ENCODE peak calls at places on chromosomes 11 and 22, in nine cellular contexts. One of them, this sample, is unnamed.

GRCh38 chr11:89487016-89487415 is 4.2 kb downstream of the NOX4 start:
- DNase-seq in thyroid gland: no peak
- DNase-seq in endodermal cell: no peak
- DNase-seq in transverse colon: no peak
- DNase-seq in psoas muscle: no peak
- DNase-seq in AG04450: no peak
- DNase-seq in GM23338: no peak
- DNase-seq in thoracic aorta: no peak
- DNase-seq in neural progenitor cell: no peak
- DNase-seq in this sample: no peak

GRCh38 chr11:132402056-132402684 is 1031.8 kb downstream of the NTM start:
- DNase-seq in transverse colon: peak
- DNase-seq in neural progenitor cell: peak
- DNase-seq in AG04450: peak
- DNase-seq in thyroid gland: peak
- DNase-seq in endodermal cell: peak
- DNase-seq in GM23338: peak
- DNase-seq in psoas muscle: no peak
- DNase-seq in thoracic aorta: no peak
- DNase-seq in this sample: no peak

GRCh38 chr11:14886509-14886908 is 5.5 kb downstream of the CYP2R1 start:
- DNase-seq in endodermal cell: no peak
- DNase-seq in transverse colon: no peak
- DNase-seq in AG04450: no peak
- DNase-seq in neural progenitor cell: no peak
- DNase-seq in GM23338: no peak
- DNase-seq in psoas muscle: no peak
- DNase-seq in thyroid gland: no peak
- DNase-seq in thoracic aorta: no peak
- DNase-seq in this sample: no peak

GRCh38 chr11:72782081-72782920 is 11.5 kb downstream of the STARD10 start:
- DNase-seq in neural progenitor cell: peak
- DNase-seq in psoas muscle: peak
- DNase-seq in AG04450: no peak
- DNase-seq in transverse colon: peak
- DNase-seq in endodermal cell: peak
- DNase-seq in thyroid gland: peak
- DNase-seq in thoracic aorta: no peak
- DNase-seq in GM23338: peak
- DNase-seq in this sample: no peak

GRCh38 chr22:36419912-36420882 is 32.4 kb upstream of the MYH9 start:
- DNase-seq in GM23338: no peak
- DNase-seq in transverse colon: peak
- DNase-seq in thoracic aorta: no peak
- DNase-seq in AG04450: no peak
- DNase-seq in psoas muscle: no peak
- DNase-seq in thyroid gland: peak
- DNase-seq in endodermal cell: no peak
- DNase-seq in neural progenitor cell: no peak
- DNase-seq in this sample: no peak

GRCh38 chr22:39739338-39740027 is 154.1 kb downstream of the ENTHD1 start:
- DNase-seq in psoas muscle: no peak
- DNase-seq in endodermal cell: no peak
- DNase-seq in neural progenitor cell: no peak
- DNase-seq in AG04450: no peak
- DNase-seq in transverse colon: no peak
- DNase-seq in thoracic aorta: no peak
- DNase-seq in thyroid gland: no peak
- DNase-seq in GM23338: no peak
- DNase-seq in this sample: no peak

GRCh38 chr22:36081023-36081431 is 52.4 kb upstream of the RBFOX2 start:
- DNase-seq in thoracic aorta: no peak
- DNase-seq in neural progenitor cell: no peak
- DNase-seq in thyroid gland: no peak
- DNase-seq in transverse colon: peak
- DNase-seq in AG04450: peak
- DNase-seq in psoas muscle: no peak
- DNase-seq in endodermal cell: no peak
- DNase-seq in GM23338: no peak
- DNase-seq in this sample: no peak

GRCh38 chr11:57776577-57776976 is 15.0 kb downstream of the CTNND1 start:
- DNase-seq in thoracic aorta: no peak
- DNase-seq in AG04450: no peak
- DNase-seq in psoas muscle: no peak
- DNase-seq in GM23338: no peak
- DNase-seq in thyroid gland: no peak
- DNase-seq in neural progenitor cell: no peak
- DNase-seq in transverse colon: no peak
- DNase-seq in endodermal cell: no peak
- DNase-seq in this sample: no peak

GRCh38 chr11:111586305-111586915 is 15.8 kb upstream of the SIK2 start:
- DNase-seq in AG04450: no peak
- DNase-seq in neural progenitor cell: peak
- DNase-seq in endodermal cell: no peak
- DNase-seq in GM23338: peak
- DNase-seq in thyroid gland: peak
- DNase-seq in psoas muscle: no peak
- DNase-seq in transverse colon: no peak
- DNase-seq in thoracic aorta: no peak
- DNase-seq in this sample: no peak

GRCh38 chr11:97937501-97937900 is 1083.2 kb upstream of the CNTN5 start:
- DNase-seq in thyroid gland: no peak
- DNase-seq in transverse colon: no peak
- DNase-seq in thoracic aorta: no peak
- DNase-seq in GM23338: no peak
- DNase-seq in AG04450: no peak
- DNase-seq in psoas muscle: no peak
- DNase-seq in endodermal cell: no peak
- DNase-seq in neural progenitor cell: no peak
- DNase-seq in this sample: no peak

GRCh38 chr11:45463541-45463940 is 177.4 kb upstream of the SYT13 start:
- DNase-seq in thoracic aorta: no peak
- DNase-seq in endodermal cell: no peak
- DNase-seq in thyroid gland: no peak
- DNase-seq in transverse colon: no peak
- DNase-seq in neural progenitor cell: no peak
- DNase-seq in GM23338: no peak
- DNase-seq in psoas muscle: no peak
- DNase-seq in AG04450: no peak
- DNase-seq in this sample: no peak

DNA sequence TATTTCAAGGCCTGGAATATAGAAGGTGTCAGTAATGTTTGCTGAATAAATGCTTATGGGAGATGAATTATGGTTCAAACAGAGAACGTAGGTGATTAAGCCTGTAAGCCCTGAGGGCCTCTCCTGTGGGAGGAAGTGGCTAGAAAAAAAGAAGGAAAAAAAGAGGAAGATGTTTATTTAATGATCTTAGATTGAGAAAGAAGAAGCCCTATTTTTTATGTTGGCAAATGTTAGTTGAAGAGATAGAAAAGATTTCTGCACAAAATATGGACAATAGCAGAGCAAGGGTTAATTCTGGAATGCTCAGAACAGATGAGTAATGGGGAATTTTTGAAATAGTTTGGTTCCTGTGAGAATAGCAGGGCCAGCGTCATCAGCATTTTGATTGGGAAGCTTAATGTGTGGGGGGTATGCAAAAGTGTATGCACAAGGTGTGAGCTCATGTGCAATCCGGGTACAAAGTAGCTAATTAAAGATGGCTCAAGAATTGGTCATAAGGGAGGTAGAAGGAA is 95.7 kb downstream of the TEAD1 start:
- DNase-seq in psoas muscle: no peak
- DNase-seq in transverse colon: no peak
- DNase-seq in thoracic aorta: no peak
- DNase-seq in neural progenitor cell: no peak
- DNase-seq in endodermal cell: no peak
- DNase-seq in AG04450: peak
- DNase-seq in GM23338: peak
- DNase-seq in thyroid gland: no peak
- DNase-seq in this sample: no peak
- H3K27ac ChIP-seq in psoas muscle: peak
- H3K27ac ChIP-seq in transverse colon: peak
- H3K27ac ChIP-seq in thoracic aorta: no peak
- H3K27ac ChIP-seq in neural progenitor cell: no peak
- H3K27ac ChIP-seq in endodermal cell: no peak
- H3K27ac ChIP-seq in AG04450: peak
- H3K27ac ChIP-seq in GM23338: peak
- H3K27ac ChIP-seq in thyroid gland: no peak
- H3K27ac ChIP-seq in this sample: no peak

GRCh38 chr11:12725863-12726666 is 51.8 kb downstream of the TEAD1 start:
- DNase-seq in transverse colon: no peak
- DNase-seq in thoracic aorta: no peak
- DNase-seq in psoas muscle: no peak
- DNase-seq in neural progenitor cell: no peak
- DNase-seq in thyroid gland: no peak
- DNase-seq in GM23338: no peak
- DNase-seq in endodermal cell: peak
- DNase-seq in AG04450: no peak
- DNase-seq in this sample: no peak

GRCh38 chr11:12725047-12725862 is 51.0 kb downstream of the TEAD1 start:
- DNase-seq in thoracic aorta: no peak
- DNase-seq in endodermal cell: no peak
- DNase-seq in transverse colon: no peak
- DNase-seq in psoas muscle: no peak
- DNase-seq in GM23338: no peak
- DNase-seq in AG04450: no peak
- DNase-seq in neural progenitor cell: no peak
- DNase-seq in thyroid gland: no peak
- DNase-seq in this sample: no peak

GRCh38 chr11:12724301-12725046 is 50.3 kb downstream of the TEAD1 start:
- DNase-seq in thyroid gland: peak
- DNase-seq in neural progenitor cell: peak
- DNase-seq in GM23338: peak
- DNase-seq in thoracic aorta: peak
- DNase-seq in endodermal cell: peak
- DNase-seq in transverse colon: peak
- DNase-seq in psoas muscle: peak
- DNase-seq in AG04450: peak
- DNase-seq in this sample: no peak

GRCh38 chr11:12721816-12722604 is 47.8 kb downstream of the TEAD1 start:
- DNase-seq in thyroid gland: no peak
- DNase-seq in neural progenitor cell: no peak
- DNase-seq in endodermal cell: peak
- DNase-seq in psoas muscle: no peak
- DNase-seq in thoracic aorta: no peak
- DNase-seq in transverse colon: no peak
- DNase-seq in GM23338: peak
- DNase-seq in AG04450: no peak
- DNase-seq in this sample: no peak

GRCh38 chr11:12723410-12724297 is 49.4 kb downstream of the TEAD1 start:
- DNase-seq in transverse colon: peak
- DNase-seq in thoracic aorta: no peak
- DNase-seq in endodermal cell: no peak
- DNase-seq in psoas muscle: no peak
- DNase-seq in thyroid gland: peak
- DNase-seq in GM23338: peak
- DNase-seq in neural progenitor cell: no peak
- DNase-seq in AG04450: no peak
- DNase-seq in this sample: no peak
- H3K27ac ChIP-seq in transverse colon: peak
- H3K27ac ChIP-seq in thoracic aorta: no peak
- H3K27ac ChIP-seq in endodermal cell: peak
- H3K27ac ChIP-seq in psoas muscle: peak
- H3K27ac ChIP-seq in thyroid gland: peak
- H3K27ac ChIP-seq in GM23338: peak
- H3K27ac ChIP-seq in neural progenitor cell: peak
- H3K27ac ChIP-seq in AG04450: no peak
- H3K27ac ChIP-seq in this sample: no peak

GRCh38 chr22:43377486-43377995 is 34.3 kb upstream of the MPPED1 start:
- DNase-seq in AG04450: no peak
- DNase-seq in psoas muscle: no peak
- DNase-seq in neural progenitor cell: no peak
- DNase-seq in endodermal cell: peak
- DNase-seq in GM23338: no peak
- DNase-seq in transverse colon: no peak
- DNase-seq in thoracic aorta: no peak
- DNase-seq in thyroid gland: peak
- DNase-seq in this sample: no peak

GRCh38 chr22:43378011-43378704 is 33.7 kb upstream of the MPPED1 start:
- DNase-seq in AG04450: no peak
- DNase-seq in neural progenitor cell: no peak
- DNase-seq in transverse colon: peak
- DNase-seq in thoracic aorta: no peak
- DNase-seq in GM23338: no peak
- DNase-seq in psoas muscle: no peak
- DNase-seq in thyroid gland: peak
- DNase-seq in endodermal cell: peak
- DNase-seq in this sample: no peak

GRCh38 chr22:43381693-43382092 is 30.1 kb upstream of the MPPED1 start:
- DNase-seq in thoracic aorta: no peak
- DNase-seq in neural progenitor cell: no peak
- DNase-seq in GM23338: no peak
- DNase-seq in AG04450: no peak
- DNase-seq in endodermal cell: peak
- DNase-seq in thyroid gland: no peak
- DNase-seq in transverse colon: peak
- DNase-seq in psoas muscle: no peak
- DNase-seq in this sample: no peak

GRCh38 chr22:43376765-43377485 is 33.8 kb upstream of the SCUBE1 start:
- DNase-seq in transverse colon: peak
- DNase-seq in thoracic aorta: no peak
- DNase-seq in psoas muscle: no peak
- DNase-seq in endodermal cell: peak
- DNase-seq in GM23338: no peak
- DNase-seq in neural progenitor cell: no peak
- DNase-seq in AG04450: no peak
- DNase-seq in thyroid gland: peak
- DNase-seq in this sample: no peak

DNA sequence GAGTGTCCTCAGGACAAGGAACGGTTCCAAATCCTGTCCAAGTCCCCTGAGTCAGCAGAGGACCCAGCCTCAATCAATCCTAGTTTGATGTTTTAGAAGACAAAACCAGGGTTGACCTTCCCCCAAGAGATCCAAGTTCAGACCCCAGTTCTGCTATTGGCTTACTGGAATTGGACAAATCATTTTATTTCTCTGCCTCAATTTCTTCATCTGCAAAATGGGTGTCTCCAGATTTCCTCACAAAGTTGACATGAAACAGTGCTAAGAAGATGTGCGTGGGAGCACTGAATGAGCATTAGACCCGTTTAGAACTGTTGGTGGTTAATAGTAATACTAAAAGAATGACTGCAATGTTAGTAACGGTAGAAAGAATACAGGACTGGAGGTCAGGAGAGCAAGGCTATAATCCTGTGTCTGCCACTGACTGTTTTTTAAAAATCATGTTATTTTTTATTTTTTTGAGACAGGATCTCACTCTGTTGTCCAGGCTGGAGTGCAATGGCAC is 32.8 kb upstream of the SCUBE1 start:
- DNase-seq in psoas muscle: no peak
- DNase-seq in thoracic aorta: no peak
- DNase-seq in AG04450: no peak
- DNase-seq in endodermal cell: no peak
- DNase-seq in transverse colon: no peak
- DNase-seq in neural progenitor cell: no peak
- DNase-seq in GM23338: no peak
- DNase-seq in thyroid gland: no peak
- DNase-seq in this sample: no peak
- H3K27ac ChIP-seq in psoas muscle: no peak
- H3K27ac ChIP-seq in thoracic aorta: no peak
- H3K27ac ChIP-seq in AG04450: no peak
- H3K27ac ChIP-seq in endodermal cell: no peak
- H3K27ac ChIP-seq in transverse colon: no peak
- H3K27ac ChIP-seq in neural progenitor cell: no peak
- H3K27ac ChIP-seq in GM23338: no peak
- H3K27ac ChIP-seq in thyroid gland: no peak
- H3K27ac ChIP-seq in this sample: no peak

GRCh38 chr11:126465573-126466287 is 110.2 kb downstream of the ST3GAL4 start:
- DNase-seq in transverse colon: peak
- DNase-seq in thyroid gland: no peak
- DNase-seq in endodermal cell: no peak
- DNase-seq in thoracic aorta: no peak
- DNase-seq in AG04450: no peak
- DNase-seq in neural progenitor cell: no peak
- DNase-seq in psoas muscle: no peak
- DNase-seq in GM23338: no peak
- DNase-seq in this sample: no peak
- H3K27ac ChIP-seq in transverse colon: peak
- H3K27ac ChIP-seq in thyroid gland: no peak
- H3K27ac ChIP-seq in endodermal cell: no peak
- H3K27ac ChIP-seq in thoracic aorta: no peak
- H3K27ac ChIP-seq in AG04450: no peak
- H3K27ac ChIP-seq in neural progenitor cell: no peak
- H3K27ac ChIP-seq in psoas muscle: no peak
- H3K27ac ChIP-seq in GM23338: no peak
- H3K27ac ChIP-seq in this sample: peak

This sample was measured in substantia nigra.